ENCODE peak calls at places on chromosomes 4 and X, in eight cellular contexts. C, P, S, Z, G, K, L and H are unnamed samples.
A peak's percentile ranks its signal among the peaks of the same experiment; 100 is the strongest.

GRCh38 chr4:143085644-143086043 is 99.1 kb upstream of the USP38 start:
- DNase-seq in C (no peak), P (no peak), S (no peak), Z (no peak), G (no peak), K (no peak), L (no peak), H (no peak)

GRCh38 chr4:68272860-68273259 is 27.4 kb upstream of the TMPRSS11B start:
- DNase-seq in C (no peak), P (no peak), S (no peak), Z (no peak), G (no peak), K (no peak), L (no peak), H (no peak)

GRCh38 chrX:11887175-11887574 is 129.1 kb downstream of the MSL3 start:
- DNase-seq in C (no peak), P (no peak), S (no peak), Z (no peak), G (no peak), K (no peak), L (no peak), H (no peak)

GRCh38 chr4:185211035-185211434 is 1.6 kb downstream of the SNX25 start:
- DNase-seq in C (no peak), P (peak; percentile 28), S (no peak), Z (no peak), G (no peak), K (no peak), L (no peak), H (no peak)

GRCh38 chrX:103211012-103211715 is 3.7 kb upstream of the BEX4 start:
- DNase-seq in C (no peak), P (peak; percentile 34), S (peak; percentile 12), Z (peak; percentile 22), G (no peak), K (peak; percentile 39), L (peak; percentile 25), H (peak; percentile 60)

GRCh38 chr4:26206981-26207380 is 113.8 kb upstream of the RBPJ start:
- DNase-seq in C (no peak), P (no peak), S (no peak), Z (no peak), G (no peak), K (no peak), L (no peak), H (no peak)

GRCh38 chr4:125323547-125324100 is 8.9 kb downstream of the FAT4 start:
- DNase-seq in C (no peak), P (peak; percentile 64), S (no peak), Z (no peak), G (no peak), K (no peak), L (no peak), H (no peak)

GRCh38 chr4:148903388-148903787 is 461.2 kb upstream of the NR3C2 start:
- DNase-seq in C (no peak), P (no peak), S (no peak), Z (no peak), G (no peak), K (no peak), L (no peak), H (no peak)

GRCh38 chr4:123419885-123420743 is 23.5 kb downstream of the SPRY1 start:
- DNase-seq in C (no peak), P (no peak), S (no peak), Z (no peak), G (no peak), K (no peak), L (no peak), H (no peak)

GRCh38 chr4:6926681-6927478 is 17.3 kb downstream of the TBC1D14 start:
- DNase-seq in C (no peak), P (peak; percentile 60), S (no peak), Z (no peak), G (no peak), K (peak; percentile 64), L (peak; percentile 96), H (no peak)

GRCh38 chrX:66200855-66201795 is 37.1 kb downstream of the HEPH start:
- DNase-seq in C (no peak), P (peak; percentile 17), S (no peak), Z (no peak), G (no peak), K (no peak), L (no peak), H (no peak)

GRCh38 chr4:151644625-151645024 is 116.2 kb downstream of the GATB start:
- DNase-seq in C (no peak), P (no peak), S (no peak), Z (peak; percentile 69), G (peak; percentile 65), K (peak; percentile 42), L (peak; percentile 44), H (peak; percentile 57)

GRCh38 chr4:85474356-85474755 is 594 bp upstream of the ARHGAP24 start:
- DNase-seq in C (no peak), P (no peak), S (no peak), Z (no peak), G (no peak), K (no peak), L (no peak), H (no peak)

GRCh38 chrX:114774691-114775090 is 190.8 kb downstream of the HTR2C start:
- DNase-seq in C (no peak), P (no peak), S (no peak), Z (peak; percentile 28), G (no peak), K (no peak), L (no peak), H (no peak)

GRCh38 chr4:88382621-88383020 is 4.0 kb downstream of the HERC6 start:
- DNase-seq in C (peak; percentile 84), P (no peak), S (no peak), Z (no peak), G (no peak), K (no peak), L (no peak), H (no peak)

GRCh38 chr4:103754844-103755243 is 35.1 kb upstream of the TACR3 start:
- DNase-seq in C (no peak), P (no peak), S (no peak), Z (no peak), G (no peak), K (no peak), L (peak; percentile 23), H (no peak)

GRCh38 chr4:2834001-2834921 is 9.4 kb upstream of the ADD1 start:
- DNase-seq in C (no peak), P (no peak), S (no peak), Z (no peak), G (no peak), K (no peak), L (no peak), H (no peak)

GRCh38 chrX:148448686-148449085 is 51.7 kb upstream of the AFF2 start:
- DNase-seq in C (peak; percentile 13), P (no peak), S (no peak), Z (no peak), G (no peak), K (no peak), L (no peak), H (no peak)

GRCh38 chrX:148872153-148872540 is 371.7 kb downstream of the AFF2 start:
- DNase-seq in C (no peak), P (no peak), S (no peak), Z (no peak), G (no peak), K (no peak), L (no peak), H (no peak)

GRCh38 chrX:130413415-130413814 is 11.6 kb downstream of the RBMX2 start:
- DNase-seq in C (no peak), P (no peak), S (no peak), Z (no peak), G (no peak), K (no peak), L (no peak), H (no peak)

GRCh38 chr4:95190751-95191436 is 357.9 kb downstream of the UNC5C start:
- DNase-seq in C (no peak), P (no peak), S (no peak), Z (no peak), G (no peak), K (no peak), L (no peak), H (peak; percentile 78)

DNA sequence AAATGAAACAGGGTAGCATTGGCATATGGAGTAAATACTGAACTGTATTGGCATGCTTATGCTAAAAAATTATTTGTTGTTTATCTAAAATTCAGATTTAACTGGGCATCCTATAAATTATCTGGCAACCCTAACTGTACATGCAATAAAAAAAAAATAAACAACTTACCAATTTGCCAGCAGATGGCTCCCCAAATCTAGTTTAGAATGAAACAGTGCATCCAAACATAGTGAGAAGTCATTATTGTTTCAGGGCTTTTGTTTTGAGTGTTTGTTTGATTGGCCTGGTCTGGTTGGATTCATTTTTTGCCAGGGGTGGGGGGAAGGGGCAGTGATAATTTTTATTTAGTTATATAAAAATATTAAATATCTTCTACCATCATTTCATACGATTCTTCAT is 12.8 kb upstream of the NSUN7 start:
- DNase-seq in C (no peak), P (peak; percentile 22), S (peak; percentile 22), Z (no peak), G (no peak), K (peak; percentile 14), L (peak; percentile 21), H (peak; percentile 53)
- TF ChIP-seq USF2 in C (no peak), P (no peak), S (no peak), Z (no peak), G (no peak), K (no peak), L (no peak), H (no peak)

DNA sequence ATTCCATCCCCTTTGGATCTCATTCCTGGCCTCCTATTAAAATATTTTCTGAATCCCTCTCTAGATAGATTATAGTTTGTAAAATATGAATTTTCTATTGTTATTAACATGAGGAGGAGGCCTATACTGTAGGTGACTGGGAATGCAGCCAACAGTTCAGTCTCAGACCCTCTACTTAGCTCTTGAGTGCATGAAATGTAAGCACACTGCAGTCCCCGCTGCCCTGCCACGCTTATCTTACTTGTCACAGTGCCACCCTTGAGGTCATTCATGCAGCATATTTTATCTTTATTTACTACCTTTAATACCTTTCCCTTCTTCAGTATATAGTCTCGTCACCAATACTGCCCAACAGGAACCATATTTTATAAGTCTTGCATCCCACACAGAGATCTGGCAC is 151.0 kb downstream of the CAMK2D start:
- DNase-seq in C (no peak), P (no peak), S (no peak), Z (no peak), G (no peak), K (no peak), L (no peak), H (no peak)
- TF ChIP-seq USF2 in C (no peak), P (no peak), S (no peak), Z (no peak), G (no peak), K (no peak), L (no peak), H (no peak)

DNA sequence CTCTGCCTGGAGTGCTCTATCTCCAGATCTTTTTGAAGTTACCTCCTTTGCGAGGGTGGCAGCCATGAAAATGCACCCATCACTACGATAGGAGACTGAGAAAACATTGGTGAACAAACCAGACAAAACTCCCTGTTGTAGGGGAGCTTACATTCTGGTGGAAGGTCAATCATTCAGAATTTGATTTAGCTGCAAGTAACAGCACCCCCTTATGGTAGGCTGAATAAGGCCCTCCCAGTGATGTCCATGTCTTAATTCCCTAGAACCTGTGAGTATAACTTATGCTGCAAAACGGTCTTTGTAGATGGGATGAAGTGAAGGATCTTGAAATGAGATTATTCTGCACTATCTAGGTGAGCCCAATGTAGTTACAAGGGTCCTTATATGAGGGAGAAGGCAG is 5.6 kb upstream of the TEC start:
- DNase-seq in C (peak; percentile 42), P (peak; percentile 35), S (peak; percentile 6), Z (no peak), G (no peak), K (peak; percentile 53), L (peak; percentile 15), H (no peak)
- TF ChIP-seq USF2 in C (no peak), P (no peak), S (no peak), Z (no peak), G (no peak), K (no peak), L (no peak), H (no peak)

GRCh38 chrX:46169808-46170207 is 375.4 kb downstream of the ZNF674 start:
- DNase-seq in C (no peak), P (no peak), S (no peak), Z (no peak), G (no peak), K (no peak), L (no peak), H (no peak)
- TF ChIP-seq USF2 in C (no peak), P (no peak), S (no peak), Z (no peak), G (no peak), K (no peak), L (no peak), H (no peak)